ENCODE peak calls at places on chromosomes 13 and 19, in six cellular contexts. Z, U, R, W, E and O are unnamed samples.

GRCh38 chr13:62747629-62748028 is 1332.0 kb upstream of the PCDH20 start:
- DNase-seq in U (no peak), Z (no peak), R (no peak), W (no peak), E (no peak), O (no peak)

GRCh38 chr19:10554760-10555612 is 10.8 kb downstream of the KRI1 start:
- DNase-seq in Z (no peak), U (no peak), E (no peak), W (no peak), R (no peak), O (no peak)

GRCh38 chr19:14381689-14382474 is 638 bp downstream of the ADGRE5 start:
- DNase-seq in R (no peak), W (peak), U (no peak), Z (no peak), E (no peak), O (no peak)

GRCh38 chr19:15276620-15277019 is 44.4 kb upstream of the EPHX3 start:
- DNase-seq in E (no peak), U (no peak), R (no peak), Z (no peak), W (no peak), O (no peak)

GRCh38 chr19:13058951-13059660 is 43.6 kb downstream of the LYL1 start:
- DNase-seq in Z (no peak), R (no peak), E (no peak), W (no peak), U (no peak), O (no peak)

GRCh38 chr19:52722062-52723005 is 12.5 kb downstream of the ZNF611 start:
- DNase-seq in E (no peak), U (no peak), W (no peak), Z (no peak), R (no peak), O (no peak)

GRCh38 chr19:56273563-56274117 is 1.1 kb downstream of the EDDM13 start:
- DNase-seq in Z (no peak), R (no peak), U (no peak), W (no peak), E (no peak), O (no peak)

GRCh38 chr19:33814181-33815165 is 17.8 kb downstream of the KCTD15 start:
- DNase-seq in U (no peak), Z (no peak), E (no peak), W (no peak), R (no peak), O (no peak)

GRCh38 chr19:5588441-5588840 is 20.7 kb upstream of the TINCR start:
- DNase-seq in U (no peak), Z (no peak), R (no peak), W (no peak), E (no peak), O (no peak)

GRCh38 chr13:49551245-49551644 is 34.1 kb downstream of the RCBTB1 start:
- DNase-seq in W (no peak), U (no peak), E (no peak), R (no peak), Z (no peak), O (no peak)

GRCh38 chr13:34671136-34671535 is 270.9 kb upstream of the NBEA start:
- DNase-seq in W (no peak), R (no peak), U (no peak), E (no peak), Z (no peak), O (no peak)

GRCh38 chr13:52127783-52128702 is 830 bp downstream of the NEK5 start:
- DNase-seq in W (peak), Z (peak), R (peak), U (peak), E (peak), O (peak)
- TF ChIP-seq TAF1 in W (no peak), Z (no peak), R (no peak), U (no peak), E (no peak), O (no peak)

DNA sequence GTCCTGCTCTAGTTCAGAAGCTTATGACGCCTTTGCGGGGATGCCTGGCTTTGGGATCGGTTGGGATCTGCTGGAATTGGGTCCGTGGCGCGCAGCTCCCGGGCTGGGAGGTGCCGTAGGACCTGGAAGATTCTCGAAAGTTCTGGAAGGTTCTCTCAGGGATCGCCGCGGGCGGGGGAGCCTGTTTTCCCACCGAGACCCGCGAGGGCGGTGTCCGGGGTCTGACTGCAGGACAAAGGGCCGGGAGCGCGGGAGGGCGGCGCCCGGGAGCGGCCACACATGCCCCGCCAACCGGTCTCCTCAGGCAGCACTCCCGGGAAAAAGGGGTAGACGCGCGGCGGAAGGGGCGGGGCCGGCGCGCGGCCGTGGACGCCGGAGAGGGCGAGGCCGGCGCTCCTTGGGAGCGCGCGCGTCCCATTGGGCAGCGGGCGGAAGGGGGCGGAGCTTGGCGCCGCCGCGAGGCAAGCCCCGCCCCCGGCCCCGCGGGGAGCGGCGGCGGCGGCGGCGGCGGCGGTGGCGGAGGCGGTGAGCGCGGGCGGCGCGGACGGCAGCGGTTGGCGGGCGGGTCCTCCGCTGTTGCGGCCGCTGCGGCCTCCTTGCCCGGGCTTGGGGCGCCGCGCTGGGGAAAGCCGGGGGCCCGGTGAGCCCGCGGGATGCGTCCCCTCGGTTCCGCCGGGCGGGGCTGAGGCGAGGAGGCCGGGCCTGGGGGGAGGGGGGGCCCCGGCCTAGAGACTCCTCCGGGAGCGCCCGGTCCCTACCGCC is 29.0 kb upstream of the NDUFS7 start:
- DNase-seq in W (peak), E (no peak), Z (peak), R (peak), U (peak), O (peak)
- TF ChIP-seq POLR2AphosphoS5 in W (peak), E (no peak), Z (peak), R (no peak), U (no peak), O (no peak)

DNA sequence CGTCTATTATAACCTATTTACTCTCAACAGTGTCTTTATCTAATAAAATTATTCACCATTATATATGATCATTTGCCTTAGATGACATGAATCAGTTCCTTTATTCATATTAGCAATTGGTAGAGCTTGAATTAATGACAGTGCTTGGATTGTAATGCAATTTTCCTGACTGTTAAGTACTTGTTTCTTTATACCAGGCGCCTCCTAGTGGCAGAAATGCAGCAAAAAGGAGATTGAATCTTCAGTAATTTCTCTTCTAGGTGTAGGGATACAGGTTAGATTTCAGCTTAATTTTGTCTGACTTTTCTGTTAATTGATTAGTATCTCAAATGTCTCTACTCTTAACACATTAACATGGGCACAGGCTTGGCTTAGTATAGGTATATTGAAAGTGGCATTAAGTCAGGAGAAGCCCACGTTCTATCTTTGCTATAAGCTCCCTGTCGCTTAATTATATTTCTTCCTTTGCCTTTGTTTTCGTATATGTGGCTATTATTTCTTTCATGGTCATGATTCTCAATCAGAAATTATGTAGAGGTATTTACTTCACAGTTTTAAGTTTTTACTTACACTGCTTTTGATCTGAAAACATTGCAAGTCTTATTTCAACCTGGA is 9.1 kb upstream of the LHFPL6 start:
- DNase-seq in Z (peak), R (peak), W (peak), E (no peak), U (no peak), O (no peak)
- TF ChIP-seq POLR2A in Z (no peak), R (no peak), W (no peak), E (no peak), U (no peak), O (no peak)

GRCh38 chr19:48041877-48042580 is 1.9 kb downstream of the CABP5 start:
- DNase-seq in W (no peak), U (no peak), Z (no peak), E (no peak), R (no peak), O (no peak)

GRCh38 chr19:48044561-48044960 is 682 bp upstream of the CABP5 start:
- DNase-seq in R (no peak), W (no peak), E (no peak), U (no peak), Z (no peak), O (no peak)

GRCh38 chr19:48043675-48044258 is at the start of gene CABP5:
- DNase-seq in R (no peak), U (no peak), E (no peak), Z (no peak), W (no peak), O (no peak)
- TF ChIP-seq TAF1 in R (no peak), U (no peak), E (no peak), Z (no peak), W (no peak), O (no peak)

GRCh38 chr19:31572671-31573298 is 223.5 kb upstream of the TSHZ3 start:
- DNase-seq in U (no peak), E (no peak), Z (no peak), R (no peak), W (no peak), O (no peak)
- TF ChIP-seq POLR2AphosphoS5 in U (no peak), E (no peak), Z (no peak), R (no peak), W (no peak), O (no peak)

DNA sequence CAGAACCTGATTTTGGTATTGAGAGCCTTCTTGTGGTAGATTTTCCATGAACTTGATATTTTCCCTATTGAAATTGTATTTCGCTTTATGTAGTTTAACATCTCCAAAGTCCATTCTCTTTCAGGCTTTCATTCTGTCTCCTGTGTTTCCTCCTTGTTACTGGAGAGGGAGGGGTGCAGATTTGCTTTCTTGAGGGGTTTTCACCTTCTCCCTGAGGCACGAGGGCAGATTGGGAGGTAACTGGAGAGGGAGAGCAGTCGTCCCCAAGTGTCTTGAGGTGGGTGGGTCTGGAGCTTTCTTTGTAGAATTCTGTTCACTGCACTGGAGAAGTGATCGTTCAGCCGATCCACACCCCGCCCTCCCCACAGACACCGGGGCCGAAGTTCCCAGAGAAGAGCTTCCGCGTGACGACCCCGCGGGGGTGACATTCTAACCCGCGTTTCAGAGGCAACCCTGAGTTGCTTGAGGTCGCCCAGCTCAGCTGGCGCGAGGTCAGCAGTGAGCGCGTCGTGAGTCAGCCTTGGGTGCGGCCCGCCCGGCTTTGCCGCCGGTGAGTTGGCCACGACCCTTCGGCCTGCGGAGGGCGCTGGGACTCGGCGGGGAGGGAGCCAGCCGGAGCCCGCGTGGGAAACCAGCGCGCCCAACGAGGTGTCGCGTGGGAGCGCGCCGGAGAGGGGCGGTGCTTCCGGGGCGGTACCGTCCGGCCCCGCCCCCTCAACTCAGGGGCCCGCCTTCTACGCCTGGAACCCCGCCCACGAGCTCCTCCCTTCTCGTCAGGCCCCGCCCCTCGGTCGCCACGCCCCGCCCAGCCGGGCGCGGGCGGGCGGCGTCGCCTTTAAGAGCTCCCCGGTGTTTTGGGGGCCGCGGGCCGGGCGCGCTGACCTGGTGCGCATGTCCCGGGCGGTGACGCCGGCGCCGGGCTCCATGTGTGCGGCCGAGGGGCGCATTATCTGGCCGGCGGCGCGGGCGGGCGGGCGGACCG is at the start of gene GATAD2A:
- DNase-seq in U (peak), R (peak), W (peak), Z (peak), E (peak), O (peak)
- TF ChIP-seq POLR2A in U (no peak), R (peak), W (peak), Z (peak), E (peak), O (peak)

DNA sequence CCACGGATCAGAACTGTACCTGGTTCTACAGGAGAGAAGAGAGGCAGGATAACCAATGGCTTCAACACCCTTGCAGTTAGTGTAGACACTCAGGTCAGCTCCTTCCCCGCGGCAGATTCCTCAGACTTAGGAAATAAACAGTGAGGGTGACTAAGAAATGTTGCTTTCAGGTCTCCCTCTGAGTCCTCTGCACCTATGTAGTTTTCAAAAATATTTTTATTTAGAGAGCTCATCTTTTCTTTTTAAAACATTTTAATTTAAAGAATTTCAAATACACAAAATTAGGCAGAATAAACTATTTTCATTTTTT is 195.2 kb downstream of the KLF12 start:
- DNase-seq in R (no peak), W (no peak), U (no peak), Z (no peak), E (no peak), O (no peak)
- TF ChIP-seq TAF1 in R (no peak), W (no peak), U (no peak), Z (no peak), E (no peak), O (no peak)

GRCh38 chr19:19033426-19034203 is at the start of the genes ARMC6 and SUGP2:
- DNase-seq in U (peak), E (peak), R (peak), Z (peak), W (peak), O (peak)

GRCh38 chr19:19034204-19034624 is 811 bp downstream of the ARMC6 start:
- DNase-seq in U (peak), Z (peak), W (peak), R (peak), E (peak), O (peak)

GRCh38 chr19:19028526-19028925 is 4.8 kb downstream of the SUGP2 start:
- DNase-seq in E (no peak), R (no peak), W (no peak), U (no peak), Z (no peak), O (no peak)

GRCh38 chr19:19033176-19033425 is 216 bp downstream of the SUGP2 start:
- DNase-seq in W (no peak), R (no peak), U (no peak), Z (no peak), E (no peak), O (no peak)

DNA sequence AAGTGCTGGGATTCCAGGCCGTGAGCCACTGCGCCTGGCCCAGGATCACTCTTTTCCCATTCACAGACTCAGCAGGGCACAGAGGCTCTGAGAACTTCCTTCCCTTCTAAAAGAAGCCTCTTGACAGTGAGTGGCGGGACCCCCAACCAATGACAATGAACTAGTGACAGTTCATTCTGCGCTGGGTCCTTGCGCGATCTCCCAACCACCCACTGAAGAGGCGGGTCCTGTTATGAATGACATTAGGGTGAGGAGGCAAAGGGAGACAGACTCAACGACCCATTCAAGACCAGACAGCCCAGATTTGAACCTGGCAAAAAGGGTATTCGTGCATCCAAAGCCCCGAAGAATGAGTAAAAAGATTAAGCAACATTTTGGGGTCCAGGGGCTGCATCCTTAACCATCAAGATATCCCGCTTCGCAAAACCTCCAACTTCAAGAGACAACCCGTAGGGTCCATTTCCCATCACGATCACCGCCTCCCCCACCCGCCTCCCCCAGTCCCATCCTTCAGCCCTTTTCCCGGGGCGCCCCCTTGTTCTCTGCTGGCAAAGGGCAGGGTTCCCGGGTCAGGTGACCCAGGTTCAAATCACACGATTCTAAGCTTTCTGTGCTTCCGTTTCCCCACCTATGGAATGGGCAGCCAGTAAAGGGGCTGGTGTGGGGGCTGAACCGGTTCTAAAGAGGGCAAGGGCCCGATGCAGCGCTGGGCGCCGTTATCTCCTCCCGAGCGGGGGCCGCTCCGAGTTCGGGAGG is 719 bp downstream of the SUGP2 start:
- DNase-seq in E (peak), U (peak), Z (peak), W (peak), R (peak), O (peak)
- TF ChIP-seq POLR2AphosphoS5 in E (no peak), U (no peak), Z (no peak), W (no peak), R (no peak), O (no peak)

DNA sequence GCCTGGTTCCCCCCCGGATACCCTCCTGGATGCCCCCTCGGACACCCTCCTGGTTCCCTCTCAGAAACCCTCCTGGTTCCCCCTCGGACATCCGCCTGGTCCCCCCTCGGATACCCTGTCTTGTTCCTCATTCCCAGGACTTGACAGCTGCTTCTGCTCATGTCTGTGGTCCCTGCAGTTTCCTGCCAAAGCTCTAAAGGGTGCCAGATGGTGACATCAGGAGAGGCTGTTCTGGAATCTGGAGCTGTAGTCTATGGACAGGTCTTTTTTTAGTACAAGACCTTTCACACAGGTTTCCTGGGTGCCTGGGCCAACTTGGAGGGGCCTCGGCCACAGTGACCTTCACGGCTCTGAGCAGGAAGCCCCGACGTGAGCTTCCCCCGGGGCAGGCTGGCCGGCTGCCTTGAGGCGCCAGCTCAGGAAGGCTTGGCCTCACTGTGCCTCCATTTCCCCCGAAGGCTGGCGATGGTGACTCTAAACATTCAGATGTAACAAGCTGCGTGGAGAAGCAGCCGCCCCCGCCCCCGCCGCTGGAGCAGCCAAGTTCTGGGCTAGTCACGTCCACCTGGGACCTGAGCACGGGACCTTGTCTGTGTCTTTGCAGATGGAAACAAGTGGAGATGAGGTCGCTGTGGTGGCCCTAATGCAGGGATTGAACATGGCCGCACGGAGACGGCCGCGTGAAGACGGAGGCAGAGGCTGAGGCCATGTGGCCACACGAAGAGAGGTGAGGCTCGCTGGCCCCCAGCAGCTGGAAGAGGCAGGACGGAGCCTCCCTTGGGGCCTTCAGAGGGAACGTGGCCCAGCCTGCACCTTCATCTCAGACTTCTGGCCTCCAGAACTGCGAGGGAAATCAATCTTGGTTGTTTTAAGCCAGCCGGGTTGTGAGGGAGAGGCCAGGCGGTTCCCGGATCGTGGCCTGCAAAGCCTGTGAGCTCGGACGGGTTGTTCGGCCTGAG is 12.7 kb downstream of the SGTA start:
- DNase-seq in U (no peak), R (no peak), W (no peak), Z (no peak), E (no peak), O (no peak)
- TF ChIP-seq POLR2A in U (no peak), R (no peak), W (no peak), Z (no peak), E (no peak), O (no peak)